ENCODE peak calls at places on chromosomes 6 and 20, in four cellular contexts. S, Y, R and H are unnamed samples.

GRCh38 chr6:29722773-29723665 is at the start of gene HLA-F:
- DNase-seq in Y (peak), S (no peak), R (peak), H (peak)

GRCh38 chr6:144150673-144151009 is 324 bp downstream of the STX11 start:
- DNase-seq in Y (peak), S (peak), R (no peak), H (peak)

GRCh38 chr6:119077643-119078448 is 618 bp downstream of the FAM184A start:
- DNase-seq in R (peak), Y (peak), S (peak), H (peak)

GRCh38 chr6:16684896-16685554 is 76.2 kb downstream of the ATXN1 start:
- DNase-seq in S (no peak), R (no peak), Y (peak), H (no peak)

GRCh38 chr6:68691120-68691519 is 56.0 kb downstream of the ADGRB3 start:
- DNase-seq in Y (no peak), S (no peak), R (no peak), H (no peak)

GRCh38 chr6:132286298-132287019 is 114.8 kb downstream of the MOXD1 start:
- DNase-seq in S (no peak), Y (no peak), R (no peak), H (no peak)

GRCh38 chr20:64198347-64198746 is 34.1 kb downstream of the MYT1 start:
- DNase-seq in Y (no peak), R (no peak), S (no peak), H (no peak)

GRCh38 chr20:957544-957943 is 41.4 kb upstream of the ANGPT4 start:
- DNase-seq in R (no peak), S (no peak), Y (peak), H (no peak)

GRCh38 chr6:88263591-88263990 is 97.4 kb upstream of the CNR1 start:
- DNase-seq in Y (peak), R (no peak), S (no peak), H (no peak)

GRCh38 chr6:1479601-1480236 is 90.3 kb downstream of the FOXF2 start:
- DNase-seq in Y (no peak), S (no peak), R (no peak), H (no peak)

GRCh38 chr20:59560588-59561227 is 43.6 kb upstream of the PHACTR3 start:
- DNase-seq in S (peak), Y (peak), R (no peak), H (no peak)
- TF ChIP-seq CTCF in S (peak), Y (peak), R (peak), H (peak)

GRCh38 chr20:20594171-20594530 is 118.3 kb downstream of the RALGAPA2 start:
- DNase-seq in Y (peak), S (no peak), R (no peak), H (no peak)
- TF ChIP-seq CTCF in Y (peak), S (no peak), R (no peak), H (no peak)

GRCh38 chr6:53861543-53861942 is 66.7 kb downstream of the LRRC1 start:
- DNase-seq in S (no peak), R (no peak), Y (no peak), H (no peak)

GRCh38 chr6:53866231-53866630 is 71.4 kb downstream of the LRRC1 start:
- DNase-seq in R (no peak), S (no peak), Y (peak), H (no peak)

GRCh38 chr6:53858913-53859312 is 64.1 kb downstream of the LRRC1 start:
- DNase-seq in R (no peak), S (no peak), Y (peak), H (no peak)

GRCh38 chr6:53860511-53860910 is 65.7 kb downstream of the LRRC1 start:
- DNase-seq in R (no peak), S (no peak), Y (no peak), H (no peak)

DNA sequence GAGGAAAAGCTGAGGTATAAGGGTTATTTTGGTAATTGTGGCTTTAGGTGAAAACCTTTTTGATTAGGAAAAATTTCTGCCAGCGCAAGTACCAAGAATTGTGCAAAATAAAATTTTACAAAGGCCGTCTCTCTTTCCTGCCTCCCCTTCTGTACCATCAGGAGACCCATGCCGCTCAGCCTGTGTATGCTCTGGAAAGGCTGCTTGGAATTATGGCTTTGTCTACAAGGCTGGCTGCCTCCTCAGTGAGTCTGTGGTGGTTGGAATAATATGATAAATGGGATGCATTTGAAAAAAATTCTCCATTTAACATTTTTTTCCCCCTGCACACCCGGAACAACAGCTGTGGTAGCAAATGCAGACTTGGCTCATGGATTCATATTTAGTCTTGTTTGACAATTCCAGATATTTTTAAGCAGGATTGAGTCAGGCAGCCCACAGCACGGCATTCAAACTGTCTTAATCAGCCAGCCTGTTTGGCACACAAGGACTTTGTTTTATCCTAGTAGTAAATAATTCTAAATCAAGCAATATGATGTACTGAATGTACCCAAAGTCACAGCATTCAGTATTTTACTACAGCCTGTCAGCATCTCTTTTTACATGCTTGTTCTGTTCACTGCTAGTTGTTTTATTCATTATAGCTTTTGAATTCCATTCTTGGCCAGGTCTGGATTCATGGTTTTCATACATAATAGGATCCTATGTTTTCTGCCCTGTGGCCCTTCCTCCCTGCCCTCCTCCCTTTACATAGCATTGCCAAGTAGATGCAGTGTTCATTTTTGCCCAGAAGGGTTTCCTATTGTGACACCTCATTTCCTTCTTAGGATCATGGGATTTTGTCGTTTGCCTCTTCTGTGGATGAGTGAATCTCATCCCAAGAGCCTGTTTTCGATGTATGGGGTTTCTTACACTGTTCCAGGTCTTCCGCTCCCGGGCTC is 68.0 kb downstream of the LRRC1 start:
- DNase-seq in R (no peak), S (no peak), Y (peak), H (no peak)
- TF ChIP-seq CTCF in R (no peak), S (no peak), Y (no peak), H (no peak)

GRCh38 chr6:52284460-52285173 is at the start of gene MCM3:
- DNase-seq in R (peak), Y (peak), S (peak), H (peak)
- TF ChIP-seq CTCF in R (no peak), Y (peak), S (no peak), H (no peak)

GRCh38 chr20:25219365-25219764 is 23.9 kb downstream of the ENTPD6 start:
- DNase-seq in R (no peak), Y (no peak), S (no peak), H (no peak)

GRCh38 chr20:25220810-25221591 is 25.5 kb downstream of the ENTPD6 start:
- DNase-seq in S (no peak), Y (no peak), R (no peak), H (no peak)

GRCh38 chr20:25221592-25222460 is 26.1 kb upstream of the PYGB start:
- DNase-seq in R (no peak), S (no peak), Y (peak), H (no peak)

GRCh38 chr20:25218492-25218891 is 23.0 kb downstream of the ENTPD6 start:
- DNase-seq in R (no peak), Y (no peak), S (no peak), H (no peak)

GRCh38 chr20:25220021-25220730 is 24.7 kb downstream of the ENTPD6 start:
- DNase-seq in R (no peak), Y (no peak), S (no peak), H (no peak)
- TF ChIP-seq CTCF in R (no peak), Y (peak), S (peak), H (peak)

DNA sequence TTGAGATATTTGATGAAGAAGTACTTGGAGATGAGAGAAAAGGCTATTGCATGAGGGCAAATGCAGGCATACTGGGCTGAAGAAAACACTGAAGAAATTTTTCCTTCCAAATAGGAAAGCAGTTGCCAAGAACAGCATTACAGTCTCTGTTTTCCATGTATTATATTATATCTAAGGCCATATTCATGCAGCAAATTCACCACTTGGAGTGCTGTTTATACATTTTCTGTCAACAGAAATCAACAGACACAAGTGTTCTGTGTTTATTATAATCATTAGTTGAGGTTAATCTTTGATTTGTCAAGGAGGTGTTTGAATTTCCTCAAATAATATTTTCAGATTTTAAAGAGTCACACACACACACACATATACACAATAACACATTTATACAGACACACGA is 268.8 kb upstream of the PLCB4 start:
- DNase-seq in R (no peak), S (no peak), Y (peak), H (no peak)
- TF ChIP-seq CTCF in R (no peak), S (no peak), Y (no peak), H (no peak)